ENCODE peak calls at places on chromosomes 1 and 21, in ten cellular contexts. Z is GM23338; K is activated CD8-positive, alpha-beta memory T cell treated with anti-CD3 and anti-CD28 coated beads for 1 hour; X is mucosa of gallbladder; C is fibroblast of the aortic adventitia; A is stimulated activated CD4-positive, alpha-beta T cell treated with anti-CD3 and anti-CD28 coated beads, Interleukin-12 subunit alpha, Interleukin-12 subunit beta, amount 100 ng/mL, for 24 hours; W is HS-27A; G is NCI-H1436; R is NT2/D1; B is T-helper 17 cell. F is an unnamed sample.

GRCh38 chr1:1847061-1847460 is 43.8 kb downstream of the GNB1 start:
- DNase-seq in G (no peak), X (no peak), Z (no peak), B (no peak), A (no peak), C (peak), W (no peak), R (no peak), K (no peak), F (no peak)

GRCh38 chr1:232622981-232623380 is 7.0 kb downstream of the SIPA1L2 start:
- DNase-seq in G (no peak), K (no peak), Z (peak), W (no peak), A (no peak), C (no peak), X (no peak), B (no peak), R (peak), F (no peak)

GRCh38 chr1:156444407-156445001 is 56.1 kb downstream of the MEF2D start:
- DNase-seq in G (peak), B (no peak), C (no peak), W (no peak), R (peak), A (no peak), Z (peak), X (no peak), K (no peak), F (peak)

GRCh38 chr1:180168786-180169640 is 14.3 kb downstream of the QSOX1 start:
- DNase-seq in G (peak), W (no peak), R (peak), C (peak), K (no peak), Z (peak), X (peak), A (peak), B (no peak), F (peak)

GRCh38 chr21:26883768-26884167 is 38.6 kb upstream of the ADAMTS1 start:
- DNase-seq in A (no peak), X (no peak), B (no peak), G (no peak), C (peak), W (no peak), K (no peak), Z (no peak), R (no peak), F (no peak)

GRCh38 chr1:171137580-171137979 is 46.9 kb downstream of the FMO3 start:
- DNase-seq in R (no peak), K (no peak), A (no peak), B (no peak), Z (peak), X (no peak), W (no peak), G (peak), C (no peak), F (no peak)

GRCh38 chr1:89908993-89909436 is 85.9 kb upstream of the ZNF326 start:
- DNase-seq in A (no peak), B (no peak), Z (no peak), X (no peak), R (no peak), C (peak), G (no peak), W (no peak), K (no peak), F (no peak)

GRCh38 chr1:75791022-75791421 is 5.0 kb downstream of the RABGGTB start:
- DNase-seq in Z (no peak), C (peak), W (no peak), G (no peak), A (no peak), B (no peak), K (no peak), R (no peak), X (no peak), F (no peak)

GRCh38 chr1:210715072-210715471 is 386.4 kb downstream of the HHAT start:
- DNase-seq in A (no peak), G (no peak), Z (no peak), B (no peak), K (no peak), R (no peak), C (no peak), W (no peak), X (no peak), F (no peak)

GRCh38 chr1:1534401-1535145 is 5.9 kb downstream of the TMEM240 start:
- DNase-seq in A (no peak), X (no peak), B (no peak), C (no peak), K (no peak), G (no peak), W (no peak), Z (no peak), R (no peak), F (no peak)

GRCh38 chr1:86499987-86500593 is 31.4 kb downstream of the CLCA1 start:
- DNase-seq in B (no peak), G (peak), R (no peak), K (no peak), C (peak), X (no peak), W (no peak), A (no peak), Z (peak), F (no peak)

GRCh38 chr1:94919241-94920030 is 7.5 kb downstream of the CNN3 start:
- DNase-seq in W (no peak), Z (no peak), X (no peak), C (no peak), K (no peak), A (no peak), B (no peak), G (no peak), R (no peak), F (no peak)

GRCh38 chr1:25695991-25696330 is 79.4 kb downstream of the MAN1C1 start:
- DNase-seq in G (no peak), Z (no peak), K (no peak), B (no peak), A (no peak), X (no peak), W (no peak), R (peak), C (peak), F (no peak)

GRCh38 chr1:44557756-44558155 is 116.5 kb downstream of the TMEM53 start:
- DNase-seq in W (no peak), Z (no peak), G (no peak), X (no peak), A (no peak), K (no peak), C (no peak), B (no peak), R (no peak), F (no peak)

GRCh38 chr21:45855248-45855801 is 126.2 kb upstream of the COL6A1 start:
- DNase-seq in C (no peak), W (no peak), R (no peak), A (no peak), K (no peak), Z (no peak), G (no peak), B (no peak), X (no peak), F (no peak)

GRCh38 chr1:8947127-8947691 is 1.5 kb downstream of the CA6 start:
- DNase-seq in R (no peak), K (no peak), X (no peak), B (no peak), Z (no peak), G (no peak), A (no peak), W (no peak), C (no peak), F (no peak)

GRCh38 chr1:205545991-205546390 is 41.5 kb downstream of the CDK18 start:
- DNase-seq in X (no peak), B (no peak), W (no peak), G (no peak), C (no peak), A (no peak), K (no peak), Z (no peak), R (no peak), F (no peak)

F was measured in nephron progenitor cell.